ENCODE peak calls at places on chromosomes 11 and 22, in five cellular contexts. X is GM03348; M is stimulated activated naive CD4-positive, alpha-beta T cell; T is GM23248; A is stimulated activated CD8-positive, alpha-beta memory T cell treated with anti-CD3 and anti-CD28 coated beads, Interleukin-15, amount 100 ng/mL, for 1 hour. Z is an unnamed sample.

GRCh38 chr22:45336971-45337431 is 27.3 kb downstream of the FAM118A start:
- DNase-seq in X (peak; percentile 27), M (peak; percentile 55), T (peak; percentile 8), A (no peak), Z (no peak)

GRCh38 chr11:121571466-121571865 is 118.7 kb upstream of the SORL1-AS1 start:
- DNase-seq in X (no peak), M (no peak), T (no peak), A (no peak), Z (no peak)

GRCh38 chr11:61919841-61920631 is 2.7 kb upstream of the RAB3IL1 start:
- DNase-seq in X (no peak), M (no peak), T (no peak), A (no peak), Z (no peak)

GRCh38 chr11:72716788-72717435 is 35.3 kb downstream of the ARAP1 start:
- DNase-seq in X (no peak), M (no peak), T (no peak), A (no peak), Z (no peak)

GRCh38 chr11:17405232-17406005 is 17.0 kb upstream of the KCNJ11 start:
- DNase-seq in X (peak; percentile 74), M (no peak), T (peak; percentile 69), A (no peak), Z (no peak)

GRCh38 chr22:37189011-37189466 is 992 bp upstream of the C1QTNF6 start:
- DNase-seq in X (no peak), M (no peak), T (peak; percentile 39), A (no peak), Z (no peak)

GRCh38 chr22:39567135-39567946 is 3.2 kb upstream of the CACNA1I start:
- DNase-seq in X (no peak), M (peak; percentile 14), T (no peak), A (no peak), Z (no peak)

GRCh38 chr11:61682093-61682732 is 2.0 kb downstream of the DAGLA start:
- DNase-seq in X (no peak), M (no peak), T (no peak), A (no peak), Z (no peak)

GRCh38 chr11:26827567-26828037 is 105.7 kb upstream of the SLC5A12 start:
- DNase-seq in X (no peak), M (no peak), T (no peak), A (no peak), Z (no peak)

GRCh38 chr22:26718905-26719304 is 61.5 kb downstream of the MIAT start:
- DNase-seq in X (peak; percentile 90), M (no peak), T (peak; percentile 93), A (no peak), Z (no peak)

GRCh38 chr11:99614353-99614752 is 593.6 kb downstream of the CNTN5 start:
- DNase-seq in X (no peak), M (no peak), T (no peak), A (no peak), Z (no peak)

GRCh38 chr22:19626666-19627065 is 87.6 kb upstream of the SEPTIN5 start:
- DNase-seq in X (no peak), M (no peak), T (no peak), A (no peak), Z (no peak)

GRCh38 chr11:9014826-9015225 is 11.0 kb upstream of the NRIP3 start:
- DNase-seq in X (no peak), M (no peak), T (no peak), A (no peak), Z (no peak)

GRCh38 chr11:63510360-63511130 is 4.7 kb downstream of the LGALS12 start:
- DNase-seq in X (peak; percentile 54), M (no peak), T (peak; percentile 29), A (no peak), Z (no peak)

GRCh38 chr11:108019870-108020540 is 11.3 kb downstream of the CUL5 start:
- DNase-seq in X (no peak), M (no peak), T (peak; percentile 41), A (no peak), Z (no peak)

GRCh38 chr11:120835601-120836228 is 188.2 kb upstream of the TBCEL start:
- DNase-seq in X (no peak), M (no peak), T (peak; percentile 23), A (no peak), Z (peak; percentile 16)

GRCh38 chr22:22384668-22385244 is 123.8 kb downstream of the ZNF280B start:
- DNase-seq in X (no peak), M (no peak), T (no peak), A (no peak), Z (no peak)

GRCh38 chr11:113401718-113402117 is 14.1 kb downstream of the ANKK1 start:
- DNase-seq in X (no peak), M (no peak), T (peak; percentile 47), A (no peak), Z (no peak)

GRCh38 chr11:107282195-107282594 is 175.4 kb downstream of the CWF19L2 start:
- DNase-seq in X (no peak), M (no peak), T (no peak), A (no peak), Z (no peak)

GRCh38 chr11:115500547-115501503 is 3.4 kb downstream of the CADM1 start:
- DNase-seq in X (no peak), M (no peak), T (no peak), A (no peak), Z (no peak)

GRCh38 chr22:43512279-43512678 is 100.5 kb downstream of the MPPED1 start:
- DNase-seq in X (no peak), M (no peak), T (no peak), A (no peak), Z (no peak)

GRCh38 chr11:56916609-56917008 is 72.1 kb upstream of the OR5AK2 start:
- DNase-seq in X (no peak), M (no peak), T (no peak), A (no peak), Z (no peak)

GRCh38 chr11:25441432-25441831 is 890.5 kb upstream of the ANO3 start:
- DNase-seq in X (no peak), M (no peak), T (no peak), A (no peak), Z (no peak)